ENCODE peak calls at places on chromosomes 12 and 14, in seven cellular contexts. C, V, I, G, N, J and D are unnamed samples.

GRCh38 chr12:12839886-12840285 is 26.7 kb downstream of the DDX47 start:
- DNase-seq in J (peak; percentile 73), V (peak; percentile 73), I (no peak), C (no peak), N (peak; percentile 51), G (no peak), D (peak; percentile 27)

GRCh38 chr12:43238281-43238680 is 313.7 kb downstream of the ADAMTS20 start:
- DNase-seq in V (no peak), N (no peak), J (no peak), G (no peak), I (no peak), C (no peak), D (no peak)

GRCh38 chr12:54967461-54967860 is 17.1 kb downstream of the TESPA1 start:
- DNase-seq in J (no peak), N (no peak), G (no peak), I (no peak), V (no peak), C (no peak), D (no peak)

GRCh38 chr14:54299393-54300363 is 97.1 kb upstream of the CDKN3 start:
- DNase-seq in I (no peak), J (no peak), G (no peak), C (peak; percentile 26), N (no peak), V (no peak), D (no peak)

GRCh38 chr12:101967506-101967905 is 90.1 kb downstream of the DRAM1 start:
- DNase-seq in N (no peak), I (no peak), V (no peak), J (no peak), C (no peak), G (no peak), D (no peak)

GRCh38 chr12:48286665-48287064 is 64.1 kb downstream of the ZNF641 start:
- DNase-seq in J (no peak), I (no peak), C (no peak), N (no peak), V (no peak), G (no peak), D (no peak)

GRCh38 chr14:103684471-103684870 is 30.8 kb downstream of the XRCC3 start:
- DNase-seq in N (no peak), J (no peak), C (peak; percentile 15), G (no peak), I (no peak), V (no peak), D (no peak)

GRCh38 chr12:47377414-47378221 is 297.9 kb upstream of the AMIGO2 start:
- DNase-seq in G (peak; percentile 87), C (peak; percentile 87), I (peak; percentile 99), V (peak; percentile 99), N (peak; percentile 85), J (peak; percentile 99), D (peak; percentile 95)

GRCh38 chr12:85825751-85826150 is 10.5 kb downstream of the RASSF9 start:
- DNase-seq in V (no peak), G (no peak), I (no peak), C (no peak), N (no peak), J (no peak), D (no peak)

GRCh38 chr12:101616027-101616494 is 21.3 kb downstream of the MYBPC1 start:
- DNase-seq in C (no peak), V (no peak), G (no peak), I (no peak), N (no peak), J (no peak), D (no peak)

GRCh38 chr14:95469134-95469481 is 47.3 kb downstream of the SYNE3 start:
- DNase-seq in C (no peak), G (no peak), J (no peak), N (no peak), I (no peak), V (no peak), D (no peak)

GRCh38 chr14:99773496-99774203 is 19.6 kb upstream of the EML1 start:
- DNase-seq in G (no peak), J (no peak), V (peak; percentile 34), N (no peak), I (peak; percentile 69), C (no peak), D (no peak)
- H3K27ac ChIP-seq in G (no peak overlapping the region), J (no peak overlapping the region), V (no peak overlapping the region), N (no peak overlapping the region), I (peak overlapping the region; percentile 83), C (no peak overlapping the region), D (no peak overlapping the region)

GRCh38 chr12:131370791-131371579 is 339.9 kb upstream of the SFSWAP start:
- DNase-seq in N (no peak), I (peak; percentile 48), C (no peak), J (no peak), G (no peak), V (peak; percentile 27), D (peak; percentile 56)
- H3K4me3 ChIP-seq in N (no peak overlapping the region), I (no peak overlapping the region), C (no peak overlapping the region), J (no peak overlapping the region), G (no peak overlapping the region), V (no peak overlapping the region), D (no peak overlapping the region)

GRCh38 chr12:2051700-2052625 is 824 bp upstream of the CACNA1C start:
- DNase-seq in C (no peak), V (no peak), I (no peak), N (no peak), G (no peak), J (no peak), D (no peak)
- TF ChIP-seq CTCF in C (no peak), V (no peak), I (no peak), N (no peak), G (no peak), J (no peak), D (peak; percentile 9)

GRCh38 chr12:52903855-52904508 is 894 bp downstream of the KRT8 start:
- DNase-seq in C (peak; percentile 30), G (peak; percentile 74), N (no peak), I (no peak), V (no peak), J (no peak), D (no peak)
- H3K27ac ChIP-seq in C (peak overlapping the region; percentile 80), G (peak overlapping the region; percentile 92), N (peak overlapping the region; percentile 82), I (peak overlapping the region; percentile 86), V (peak overlapping the region; percentile 49), J (peak overlapping the region; percentile 82), D (peak overlapping the region; percentile 83)

GRCh38 chr14:68000516-68000915 is 180.9 kb downstream of the RAD51B start:
- DNase-seq in V (no peak), N (no peak), C (no peak), I (no peak), G (no peak), J (no peak), D (no peak)
- H3K4me3 ChIP-seq in V (no peak overlapping the region), N (no peak overlapping the region), C (no peak overlapping the region), I (no peak overlapping the region), G (no peak overlapping the region), J (no peak overlapping the region), D (no peak overlapping the region)